ENCODE peak calls at places on chromosomes 12 and 14, in four cellular contexts. F is A549, Q is GM12878, I is HepG2. G is an unnamed sample.

GRCh38 chr14:75249251-75249957 is 29.2 kb upstream of the FOS start:
- DNase-seq in F (no peak), Q (peak; percentile 94), I (no peak), G (no peak)

GRCh38 chr14:68409355-68409754 is 383.5 kb downstream of the ZFP36L1 start:
- DNase-seq in F (no peak), Q (no peak), I (no peak), G (no peak)

GRCh38 chr12:124802361-124802760 is 61.3 kb downstream of the SCARB1 start:
- DNase-seq in F (no peak), Q (no peak), I (no peak), G (no peak)

GRCh38 chr12:11729008-11729407 is 79.5 kb downstream of the ETV6 start:
- DNase-seq in F (no peak), Q (no peak), I (no peak), G (no peak)

GRCh38 chr12:11712491-11712890 is 63.0 kb downstream of the ETV6 start:
- DNase-seq in F (no peak), Q (no peak), I (no peak), G (no peak)

GRCh38 chr12:52207895-52208294 is 16.1 kb upstream of the KRT80 start:
- DNase-seq in F (no peak), Q (no peak), I (no peak), G (peak; percentile 89)

GRCh38 chr14:54488318-54488645 is 498 bp downstream of the GMFB start:
- DNase-seq in F (no peak), Q (no peak), I (no peak), G (no peak)

GRCh38 chr14:41144370-41144769 is 462.3 kb upstream of the LRFN5 start:
- DNase-seq in F (no peak), Q (no peak), I (no peak), G (no peak)

GRCh38 chr12:32399373-32400113 is at the start of gene FGD4:
- DNase-seq in F (peak; percentile 88), Q (no peak), I (peak; percentile 69), G (peak; percentile 93)
- TF ChIP-seq POLR2A in F (peak; percentile 55), Q (no peak), I (no peak), G (no peak)

GRCh38 chr12:98543701-98544100 is 28.3 kb downstream of the TMPO start:
- DNase-seq in F (no peak), Q (no peak), I (no peak), G (no peak)

GRCh38 chr12:98532687-98533304 is 17.4 kb downstream of the TMPO start:
- DNase-seq in F (peak; percentile 49), Q (no peak), I (peak; percentile 59), G (peak; percentile 76)

GRCh38 chr12:98533723-98534251 is 18.4 kb downstream of the TMPO start:
- DNase-seq in F (no peak), Q (no peak), I (peak; percentile 27), G (peak; percentile 31)

GRCh38 chr12:98538031-98538430 is 22.6 kb downstream of the TMPO start:
- DNase-seq in F (no peak), Q (no peak), I (no peak), G (no peak)
- TF ChIP-seq MAX in F (no peak), Q (no peak), I (no peak), G (no peak)

GRCh38 chr14:50083467-50084337 is 32.7 kb downstream of the VCPKMT start:
- DNase-seq in F (no peak), Q (no peak), I (no peak), G (no peak)

GRCh38 chr14:50085570-50086315 is 30.6 kb downstream of the VCPKMT start:
- DNase-seq in F (no peak), Q (peak; percentile 95), I (no peak), G (no peak)

GRCh38 chr14:50084666-50085065 is 31.7 kb downstream of the VCPKMT start:
- DNase-seq in F (no peak), Q (no peak), I (no peak), G (no peak)

GRCh38 chr14:50082308-50082742 is 34.0 kb downstream of the VCPKMT start:
- DNase-seq in F (no peak), Q (no peak), I (no peak), G (no peak)

DNA sequence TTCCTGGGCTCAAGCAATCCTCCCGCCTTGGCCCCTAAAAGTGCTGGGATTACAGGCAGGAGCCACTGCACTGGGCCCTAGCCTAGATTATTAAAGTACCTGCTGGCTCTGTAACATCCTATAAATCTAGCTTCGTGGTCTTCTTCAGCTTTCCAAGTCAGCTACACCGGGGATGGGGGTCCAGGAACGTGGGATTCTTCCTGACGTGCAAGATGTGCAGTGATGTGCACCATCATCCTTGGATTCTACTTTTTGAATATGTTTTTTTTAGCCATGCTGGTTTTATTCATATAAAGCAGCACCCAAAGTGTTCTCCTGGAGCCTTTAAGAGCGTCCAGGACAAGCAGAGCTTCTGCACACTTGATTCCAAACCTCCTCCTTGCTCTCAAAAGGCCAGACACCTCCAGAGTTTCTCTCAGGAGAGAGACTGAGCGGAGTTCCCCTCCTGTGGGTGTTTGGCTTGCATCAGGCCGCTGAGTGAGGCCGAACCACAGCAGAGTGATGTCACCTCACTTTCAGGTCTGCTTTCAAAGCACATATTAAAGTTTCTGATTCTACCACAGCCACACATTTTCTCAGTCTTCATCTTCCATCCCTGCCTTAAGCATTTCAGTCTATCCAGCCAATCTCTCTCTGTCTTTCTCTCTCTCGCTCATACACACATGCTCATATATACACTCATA is 33.4 kb downstream of the VCPKMT start:
- DNase-seq in F (no peak), Q (peak; percentile 92), I (no peak), G (peak; percentile 23)
- TF ChIP-seq POLR2A in F (no peak), Q (no peak), I (no peak), G (no peak)

GRCh38 chr14:29220077-29220476 is 453.5 kb downstream of the FOXG1 start:
- DNase-seq in F (no peak), Q (no peak), I (no peak), G (no peak)
- TF ChIP-seq MAX in F (no peak), Q (no peak), I (no peak), G (no peak)